ENCODE peak calls at places on chromosomes 1 and 21, in five cellular contexts. U is A549, Q is prostate gland, X is mammary epithelial cell, Y is tibial nerve. D is an unnamed sample.
A peak's percentile ranks its signal among the peaks of the same experiment; 100 is the strongest.

GRCh38 chr1:179278920-179279319 is 14.7 kb upstream of the SOAT1 start:
- DNase-seq in U (no peak), Q (no peak), X (no peak), Y (no peak), D (no peak)

GRCh38 chr1:145858238-145858936 is 494 bp downstream of the PIAS3 start:
- DNase-seq in U (peak; percentile 74), Q (peak; percentile 40), X (peak; percentile 43), Y (peak; percentile 63), D (peak; percentile 86)

GRCh38 chr1:20732071-20732587 is 374 bp downstream of the SH2D5 start:
- DNase-seq in U (peak; percentile 72), Q (peak; percentile 44), X (peak; percentile 74), Y (no peak), D (no peak)

GRCh38 chr1:43719063-43719462 is 11.7 kb downstream of the ST3GAL3 start:
- DNase-seq in U (no peak), Q (no peak), X (no peak), Y (no peak), D (no peak)

GRCh38 chr1:236147068-236147467 is 4.7 kb downstream of the GPR137B start:
- DNase-seq in U (no peak), Q (no peak), X (no peak), Y (peak; percentile 21), D (peak; percentile 41)

GRCh38 chr21:35156293-35156976 is 107.3 kb upstream of the RUNX1 start:
- DNase-seq in U (no peak), Q (no peak), X (no peak), Y (no peak), D (no peak)

GRCh38 chr1:168676029-168676812 is 52.8 kb downstream of the DPT start:
- DNase-seq in U (no peak), Q (no peak), X (peak; percentile 17), Y (no peak), D (no peak)

GRCh38 chr1:232533328-232533727 is 96.6 kb downstream of the SIPA1L2 start:
- DNase-seq in U (no peak), Q (no peak), X (no peak), Y (no peak), D (no peak)

GRCh38 chr21:25324666-25325065 is 282.6 kb downstream of the MRPL39 start:
- DNase-seq in U (no peak), Q (no peak), X (no peak), Y (no peak), D (no peak)

GRCh38 chr1:211648336-211648735 is 27.1 kb downstream of the NEK2 start:
- DNase-seq in U (peak; percentile 37), Q (no peak), X (peak; percentile 80), Y (no peak), D (no peak)

GRCh38 chr1:43648448-43648847 is 1.5 kb upstream of the KDM4A start:
- DNase-seq in U (no peak), Q (no peak), X (peak; percentile 70), Y (no peak), D (no peak)

GRCh38 chr21:41366522-41367151 is 4.8 kb downstream of the MX2 start:
- DNase-seq in U (peak; percentile 65), Q (peak; percentile 31), X (peak; percentile 52), Y (no peak), D (no peak)

GRCh38 chr1:222618880-222619321 is 1.0 kb downstream of the MIA3 start:
- DNase-seq in U (no peak), Q (no peak), X (peak; percentile 46), Y (peak; percentile 8), D (no peak)

GRCh38 chr1:223731076-223731770 is 18.9 kb downstream of the CAPN2 start:
- DNase-seq in U (no peak), Q (no peak), X (no peak), Y (peak; percentile 66), D (peak; percentile 81)

GRCh38 chr1:6310116-6310848 is 49.4 kb upstream of the GPR153 start:
- DNase-seq in U (no peak), Q (no peak), X (no peak), Y (no peak), D (no peak)

GRCh38 chr1:178310685-178311105 is 186.1 kb downstream of the CLEC20A start:
- DNase-seq in U (peak; percentile 64), Q (peak; percentile 29), X (peak; percentile 74), Y (no peak), D (no peak)

GRCh38 chr1:181676269-181676668 is 193.0 kb downstream of the CACNA1E start:
- DNase-seq in U (peak; percentile 41), Q (no peak), X (peak; percentile 26), Y (peak; percentile 17), D (no peak)

GRCh38 chr1:8661185-8662110 is 156.0 kb downstream of the RERE start:
- DNase-seq in U (no peak), Q (no peak), X (peak; percentile 87), Y (peak; percentile 41), D (peak; percentile 25)

GRCh38 chr1:223487514-223488259 is 94.5 kb downstream of the CCDC185 start:
- DNase-seq in U (no peak), Q (no peak), X (no peak), Y (no peak), D (no peak)

GRCh38 chr1:225224287-225224686 is 203.6 kb downstream of the LBR start:
- DNase-seq in U (no peak), Q (no peak), X (no peak), Y (no peak), D (no peak)

GRCh38 chr1:224730950-224731349 is 114.8 kb downstream of the CNIH3 start:
- DNase-seq in U (no peak), Q (no peak), X (no peak), Y (no peak), D (no peak)

GRCh38 chr1:53860967-53861411 is 22.9 kb upstream of the NDC1 start:
- DNase-seq in U (peak; percentile 50), Q (no peak), X (peak; percentile 30), Y (no peak), D (no peak)

GRCh38 chr1:225712391-225712790 is 59.5 kb upstream of the ENAH start:
- DNase-seq in U (no peak), Q (no peak), X (no peak), Y (no peak), D (no peak)

GRCh38 chr1:115219937-115220336 is 118.1 kb downstream of the NGF start:
- DNase-seq in U (no peak), Q (no peak), X (no peak), Y (peak; percentile 40), D (peak; percentile 78)

GRCh38 chr21:32411366-32412161 is 942 bp upstream of the EVA1C start:
- DNase-seq in U (no peak), Q (peak; percentile 93), X (peak; percentile 65), Y (peak; percentile 90), D (peak; percentile 96)

GRCh38 chr1:117127840-117128239 is 6.3 kb upstream of the TRIM45 start:
- DNase-seq in U (no peak), Q (no peak), X (no peak), Y (no peak), D (no peak)

GRCh38 chr1:9843576-9843945 is 19.8 kb upstream of the CLSTN1 start:
- DNase-seq in U (no peak), Q (peak; percentile 91), X (peak; percentile 68), Y (no peak), D (no peak)

GRCh38 chr21:22076471-22076870 is 1078.3 kb downstream of the NCAM2 start:
- DNase-seq in U (no peak), Q (no peak), X (no peak), Y (no peak), D (no peak)

GRCh38 chr1:61082336-61083013 is at the start of gene NFIA:
- DNase-seq in U (peak; percentile 61), Q (no peak), X (peak; percentile 62), Y (peak; percentile 56), D (peak; percentile 81)

GRCh38 chr1:29876902-29877301 is 640.6 kb downstream of the PTPRU start:
- DNase-seq in U (no peak), Q (no peak), X (no peak), Y (no peak), D (no peak)

GRCh38 chr1:26861889-26862371 is 1.0 kb upstream of the SFN start:
- DNase-seq in U (no peak), Q (no peak), X (peak; percentile 94), Y (no peak), D (no peak)

GRCh38 chr1:243500506-243500905 is 244.7 kb downstream of the SDCCAG8 start:
- DNase-seq in U (no peak), Q (no peak), X (no peak), Y (no peak), D (no peak)
- H3K27ac ChIP-seq in U (no peak overlapping the region), Q (no peak overlapping the region), X (peak overlapping the region; percentile 11), Y (no peak overlapping the region), D (no peak overlapping the region)

GRCh38 chr1:41354956-41355355 is 6.3 kb upstream of the FOXO6 start:
- DNase-seq in U (no peak), Q (no peak), X (no peak), Y (no peak), D (no peak)

GRCh38 chr1:41351262-41352151 is 9.7 kb upstream of the FOXO6 start:
- DNase-seq in U (no peak), Q (no peak), X (no peak), Y (no peak), D (no peak)

GRCh38 chr1:41355356-41355755 is 5.9 kb upstream of the FOXO6 start:
- DNase-seq in U (no peak), Q (no peak), X (no peak), Y (no peak), D (no peak)

GRCh38 chr1:41355761-41356160 is 5.5 kb upstream of the FOXO6 start:
- DNase-seq in U (no peak), Q (no peak), X (no peak), Y (no peak), D (no peak)

DNA sequence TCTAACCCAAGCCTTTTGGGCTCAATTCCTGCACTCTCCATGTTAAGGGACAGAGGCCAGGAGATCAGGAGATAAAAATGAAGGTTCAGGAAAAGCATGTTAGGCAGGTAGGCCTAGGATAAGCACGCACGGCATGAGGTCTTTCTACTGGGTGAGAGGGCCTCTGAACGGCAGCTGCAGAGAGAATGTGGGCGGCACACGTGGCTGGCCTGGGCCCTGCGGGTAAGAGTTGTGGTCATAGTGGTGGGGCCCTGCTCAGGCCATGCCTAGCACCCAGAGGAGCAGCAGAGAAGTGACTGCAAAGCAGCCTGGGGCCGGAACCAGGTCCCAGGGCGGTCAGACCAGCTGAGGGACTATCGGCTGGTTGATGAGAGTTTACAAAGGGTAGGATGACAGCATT is 7.5 kb upstream of the FOXO6 start:
- DNase-seq in U (no peak), Q (no peak), X (peak; percentile 74), Y (no peak), D (peak; percentile 40)
- H3K27ac ChIP-seq in U (no peak overlapping the region), Q (no peak overlapping the region), X (no peak overlapping the region), Y (no peak overlapping the region), D (no peak overlapping the region)

DNA sequence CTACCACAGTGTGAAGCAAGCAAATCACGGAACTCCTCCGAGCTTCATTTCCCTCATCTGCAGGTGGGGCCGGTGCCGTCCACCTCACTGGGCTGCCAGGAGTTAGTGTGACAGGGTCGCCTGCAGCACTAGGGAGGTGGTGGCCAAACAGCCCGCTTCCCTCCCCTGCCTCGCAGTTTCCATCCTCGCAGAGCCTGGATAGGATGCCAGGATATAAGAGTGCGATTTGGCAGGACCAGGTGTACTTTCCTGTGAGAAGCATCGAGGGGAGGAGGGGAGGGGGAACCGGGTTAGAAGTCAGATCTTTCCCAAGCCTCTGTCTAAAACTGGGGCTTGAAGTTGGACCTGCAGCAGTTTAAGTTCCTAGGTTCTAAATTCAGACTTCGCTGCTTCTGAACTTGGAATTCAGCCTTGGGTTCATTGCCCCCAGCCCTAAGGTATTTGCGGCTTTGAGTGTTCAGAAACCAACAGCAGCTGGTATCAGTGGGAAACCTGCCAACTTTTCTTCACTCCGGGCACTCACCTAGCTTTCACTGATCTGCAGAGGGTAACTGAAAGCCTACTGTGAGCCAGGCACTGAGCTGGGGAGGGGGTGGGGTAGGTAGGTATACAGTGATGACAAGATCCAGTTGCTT is 1.7 kb upstream of the JUN start:
- DNase-seq in U (peak; percentile 24), Q (peak; percentile 83), X (peak; percentile 90), Y (peak; percentile 48), D (peak; percentile 75)
- H3K27ac ChIP-seq in U (peak overlapping the region; percentile 85), Q (peak overlapping the region; percentile 99), X (peak overlapping the region; percentile 98), Y (peak overlapping the region; percentile 98), D (peak overlapping the region; percentile 100)

GRCh38 chr1:247417786-247418185 is 1.8 kb downstream of the NLRP3 start:
- DNase-seq in U (no peak), Q (no peak), X (no peak), Y (no peak), D (no peak)
- H3K27ac ChIP-seq in U (no peak overlapping the region), Q (no peak overlapping the region), X (no peak overlapping the region), Y (no peak overlapping the region), D (no peak overlapping the region)

D was measured in tibial artery.